ENCODE peak calls at places on chromosome 1, in four cellular contexts. One of them, this sample, is unnamed.

GRCh38 chr1:219113261-219113660 is 60.4 kb upstream of the LYPLAL1 start:
- DNase-seq in HepG2: no peak
- DNase-seq in GM12878: no peak
- DNase-seq in K562: no peak
- DNase-seq in this sample: no peak

GRCh38 chr1:53378061-53378460 is 50.2 kb upstream of the LRP8 start:
- DNase-seq in K562: no peak
- DNase-seq in HepG2: no peak
- DNase-seq in GM12878: no peak
- DNase-seq in this sample: no peak

GRCh38 chr1:66725885-66726665 is 26.2 kb upstream of the DYNLT5 start:
- DNase-seq in HepG2: peak
- DNase-seq in GM12878: peak
- DNase-seq in K562: peak
- DNase-seq in this sample: peak

GRCh38 chr1:200654660-200655059 is 15.0 kb downstream of the DDX59 start:
- DNase-seq in GM12878: no peak
- DNase-seq in K562: no peak
- DNase-seq in HepG2: no peak
- DNase-seq in this sample: no peak

GRCh38 chr1:14822493-14822892 is 224.0 kb downstream of the KAZN start:
- DNase-seq in GM12878: no peak
- DNase-seq in HepG2: no peak
- DNase-seq in K562: no peak
- DNase-seq in this sample: no peak

GRCh38 chr1:43414634-43415223 is 25.0 kb downstream of the SZT2 start:
- DNase-seq in K562: peak
- DNase-seq in HepG2: peak
- DNase-seq in GM12878: no peak
- DNase-seq in this sample: peak

GRCh38 chr1:224726783-224727182 is 110.7 kb downstream of the CNIH3 start:
- DNase-seq in GM12878: no peak
- DNase-seq in K562: no peak
- DNase-seq in HepG2: no peak
- DNase-seq in this sample: no peak

GRCh38 chr1:25989440-25989839 is 8.4 kb downstream of the PAFAH2 start:
- DNase-seq in HepG2: no peak
- DNase-seq in K562: no peak
- DNase-seq in GM12878: no peak
- DNase-seq in this sample: no peak

GRCh38 chr1:230091473-230092231 is 24.6 kb downstream of the GALNT2 start:
- DNase-seq in K562: no peak
- DNase-seq in GM12878: no peak
- DNase-seq in HepG2: no peak
- DNase-seq in this sample: no peak

GRCh38 chr1:52268372-52268771 is 97.6 kb downstream of the CC2D1B start:
- DNase-seq in HepG2: no peak
- DNase-seq in GM12878: no peak
- DNase-seq in K562: no peak
- DNase-seq in this sample: no peak

GRCh38 chr1:201911827-201912571 is 23.3 kb downstream of the SHISA4 start:
- DNase-seq in GM12878: no peak
- DNase-seq in K562: peak
- DNase-seq in HepG2: no peak
- DNase-seq in this sample: no peak

GRCh38 chr1:8908388-8909151 is 30.1 kb upstream of the ENO1 start:
- DNase-seq in GM12878: no peak
- DNase-seq in K562: no peak
- DNase-seq in HepG2: no peak
- DNase-seq in this sample: no peak

GRCh38 chr1:218763538-218763937 is 410.1 kb upstream of the LYPLAL1 start:
- DNase-seq in HepG2: no peak
- DNase-seq in GM12878: no peak
- DNase-seq in K562: no peak
- DNase-seq in this sample: no peak

GRCh38 chr1:5551274-5551966 is 440.8 kb downstream of the NPHP4 start:
- DNase-seq in K562: peak
- DNase-seq in HepG2: peak
- DNase-seq in GM12878: no peak
- DNase-seq in this sample: no peak

GRCh38 chr1:118859999-118860398 is 128.1 kb downstream of the TBX15 start:
- DNase-seq in K562: no peak
- DNase-seq in HepG2: peak
- DNase-seq in GM12878: no peak
- DNase-seq in this sample: no peak

GRCh38 chr1:53047737-53048344 is 14.2 kb upstream of the PODN start:
- DNase-seq in HepG2: peak
- DNase-seq in K562: no peak
- DNase-seq in GM12878: peak
- DNase-seq in this sample: no peak

GRCh38 chr1:32816676-32817158 is 441 bp downstream of the YARS1 start:
- DNase-seq in GM12878: no peak
- DNase-seq in HepG2: peak
- DNase-seq in K562: no peak
- DNase-seq in this sample: peak

GRCh38 chr1:13618483-13618882 is 34.9 kb downstream of the PDPN start:
- DNase-seq in HepG2: no peak
- DNase-seq in K562: no peak
- DNase-seq in GM12878: no peak
- DNase-seq in this sample: no peak

GRCh38 chr1:20190256-20190655 is 3.9 kb upstream of the PLA2G2C start:
- DNase-seq in HepG2: no peak
- DNase-seq in GM12878: no peak
- DNase-seq in K562: no peak
- DNase-seq in this sample: no peak

GRCh38 chr1:67414574-67414973 is 15.6 kb downstream of the SERBP1 start:
- DNase-seq in HepG2: no peak
- DNase-seq in K562: no peak
- DNase-seq in GM12878: no peak
- DNase-seq in this sample: no peak

GRCh38 chr1:220368352-220369265 is 96.4 kb upstream of the RAB3GAP2 start:
- DNase-seq in GM12878: no peak
- DNase-seq in HepG2: no peak
- DNase-seq in K562: no peak
- DNase-seq in this sample: no peak

GRCh38 chr1:44677201-44677520 is 2.6 kb downstream of the ARMH1 start:
- DNase-seq in HepG2: peak
- DNase-seq in K562: peak
- DNase-seq in GM12878: no peak
- DNase-seq in this sample: peak

GRCh38 chr1:94986783-94987182 is 59.9 kb upstream of the CNN3 start:
- DNase-seq in HepG2: no peak
- DNase-seq in GM12878: no peak
- DNase-seq in K562: no peak
- DNase-seq in this sample: no peak

GRCh38 chr1:64956733-64957441 is 9.5 kb downstream of the JAK1 start:
- DNase-seq in GM12878: peak
- DNase-seq in HepG2: no peak
- DNase-seq in K562: peak
- DNase-seq in this sample: no peak

GRCh38 chr1:60911980-60912692 is 170.2 kb upstream of the NFIA start:
- DNase-seq in HepG2: no peak
- DNase-seq in K562: no peak
- DNase-seq in GM12878: no peak
- DNase-seq in this sample: no peak

GRCh38 chr1:232377494-232377770 is 252.5 kb downstream of the SIPA1L2 start:
- DNase-seq in GM12878: no peak
- DNase-seq in K562: no peak
- DNase-seq in HepG2: peak
- DNase-seq in this sample: no peak

GRCh38 chr1:175409938-175410337 is 217.4 kb upstream of the KIAA0040 start:
- DNase-seq in GM12878: no peak
- DNase-seq in K562: peak
- DNase-seq in HepG2: no peak
- DNase-seq in this sample: no peak

GRCh38 chr1:26907071-26907922 is 6.5 kb downstream of the NR0B2 start:
- DNase-seq in HepG2: peak
- DNase-seq in K562: peak
- DNase-seq in GM12878: no peak
- DNase-seq in this sample: no peak

GRCh38 chr1:48036693-48037386 is 39.7 kb upstream of the TRABD2B start:
- DNase-seq in GM12878: no peak
- DNase-seq in HepG2: no peak
- DNase-seq in K562: no peak
- DNase-seq in this sample: no peak

GRCh38 chr1:48035371-48036141 is 38.4 kb upstream of the TRABD2B start:
- DNase-seq in GM12878: no peak
- DNase-seq in K562: no peak
- DNase-seq in HepG2: no peak
- DNase-seq in this sample: no peak

GRCh38 chr1:48038273-48038767 is 41.1 kb upstream of the TRABD2B start:
- DNase-seq in HepG2: no peak
- DNase-seq in GM12878: no peak
- DNase-seq in K562: no peak
- DNase-seq in this sample: no peak

GRCh38 chr1:48040122-48040521 is 42.9 kb upstream of the TRABD2B start:
- DNase-seq in K562: no peak
- DNase-seq in GM12878: no peak
- DNase-seq in HepG2: no peak
- DNase-seq in this sample: no peak

DNA sequence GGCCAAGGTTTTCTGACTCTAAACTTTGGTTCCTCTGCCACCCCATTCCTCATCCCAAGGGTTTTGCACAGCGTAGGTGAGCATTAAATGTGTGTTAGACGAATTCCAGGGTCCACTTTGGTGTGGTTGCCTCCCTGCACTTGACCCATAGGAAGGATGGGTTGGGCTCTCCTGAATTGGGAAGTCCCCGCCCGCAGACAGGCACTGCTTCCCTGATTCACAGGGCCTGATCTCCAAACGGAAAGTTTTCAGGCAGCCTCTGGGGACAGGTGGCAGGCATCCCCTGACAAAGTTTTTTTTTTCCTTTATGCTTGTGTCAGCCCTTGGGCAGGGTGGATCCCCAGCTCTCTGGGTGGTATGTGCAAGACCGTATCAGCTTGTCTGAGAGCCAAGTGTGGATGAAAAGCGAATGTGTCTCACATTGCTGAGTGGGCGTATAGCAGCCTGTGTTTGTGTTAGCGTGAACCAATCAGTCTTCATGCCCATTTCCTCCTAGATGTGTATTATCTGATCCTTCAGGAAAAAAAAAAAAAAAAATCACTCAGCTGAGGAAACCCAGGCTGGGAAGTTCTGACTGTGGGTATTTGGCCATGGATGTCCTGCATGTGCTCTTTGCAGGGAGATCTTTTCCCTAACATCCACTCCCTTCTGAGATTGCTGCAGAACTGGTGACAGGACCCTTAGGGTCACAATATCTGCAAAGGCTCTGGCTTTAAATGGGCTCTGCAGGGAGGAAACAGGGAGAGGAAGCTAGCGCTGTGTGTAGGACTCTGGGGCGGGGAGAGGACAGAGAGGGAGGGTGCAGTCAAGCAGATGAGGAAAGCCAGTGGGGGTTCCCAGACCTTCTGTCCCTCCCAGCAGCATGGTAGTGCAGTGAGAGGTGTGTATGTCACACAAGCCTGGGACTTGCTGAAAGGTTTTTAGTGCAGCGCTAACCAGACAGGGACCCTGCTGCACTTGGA is 42.2 kb upstream of the TRABD2B start:
- DNase-seq in HepG2: no peak
- DNase-seq in GM12878: no peak
- DNase-seq in K562: no peak
- DNase-seq in this sample: no peak
- TF ChIP-seq FOXM1 in HepG2: no peak
- TF ChIP-seq FOXM1 in GM12878: no peak
- TF ChIP-seq FOXM1 in K562: no peak
- TF ChIP-seq FOXM1 in this sample: no peak

DNA sequence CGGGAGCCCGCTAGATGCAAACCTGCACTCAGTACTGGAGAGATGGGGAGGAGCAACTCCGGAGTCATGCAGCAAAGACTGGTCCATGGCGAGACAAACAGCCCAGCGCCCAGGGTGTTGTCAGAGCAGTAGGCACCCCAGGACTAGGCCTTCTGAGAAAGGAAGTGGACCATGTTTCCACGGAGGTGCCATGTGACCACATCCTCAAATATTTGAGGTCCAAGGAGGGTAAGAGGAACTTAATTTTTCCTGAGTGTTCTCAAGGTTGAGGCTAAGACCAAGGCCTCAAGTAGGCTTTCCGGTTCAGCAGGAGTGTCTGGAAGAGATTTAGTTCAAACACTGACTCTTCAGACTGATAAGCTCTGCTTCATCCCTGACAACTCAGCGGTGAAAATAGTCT is 186.2 kb downstream of the RHOU start:
- DNase-seq in HepG2: no peak
- DNase-seq in K562: no peak
- DNase-seq in GM12878: no peak
- DNase-seq in this sample: no peak
- TF ChIP-seq SP1 in HepG2: no peak
- TF ChIP-seq SP1 in K562: no peak
- TF ChIP-seq SP1 in GM12878: no peak
- TF ChIP-seq SP1 in this sample: no peak

GRCh38 chr1:15988856-15989736 is 13.2 kb upstream of the ZBTB17 start:
- DNase-seq in GM12878: no peak
- DNase-seq in HepG2: no peak
- DNase-seq in K562: peak
- DNase-seq in this sample: no peak

GRCh38 chr1:15983275-15983674 is 7.4 kb upstream of the ZBTB17 start:
- DNase-seq in HepG2: no peak
- DNase-seq in GM12878: no peak
- DNase-seq in K562: no peak
- DNase-seq in this sample: no peak

GRCh38 chr1:15989776-15990175 is 13.9 kb upstream of the ZBTB17 start:
- DNase-seq in GM12878: no peak
- DNase-seq in K562: peak
- DNase-seq in HepG2: no peak
- DNase-seq in this sample: no peak

GRCh38 chr1:15981679-15982078 is 5.8 kb upstream of the ZBTB17 start:
- DNase-seq in HepG2: no peak
- DNase-seq in K562: no peak
- DNase-seq in GM12878: no peak
- DNase-seq in this sample: no peak

GRCh38 chr1:15985611-15986272 is 9.8 kb upstream of the ZBTB17 start:
- DNase-seq in GM12878: no peak
- DNase-seq in K562: peak
- DNase-seq in HepG2: peak
- DNase-seq in this sample: no peak
- TF ChIP-seq FOXM1 in GM12878: no peak
- TF ChIP-seq FOXM1 in K562: no peak
- TF ChIP-seq FOXM1 in HepG2: no peak
- TF ChIP-seq FOXM1 in this sample: no peak

GRCh38 chr1:78367700-78368099 is 123.1 kb upstream of the PTGFR start:
- DNase-seq in HepG2: no peak
- DNase-seq in K562: no peak
- DNase-seq in GM12878: no peak
- DNase-seq in this sample: no peak
- TF ChIP-seq SP1 in HepG2: no peak
- TF ChIP-seq SP1 in K562: no peak
- TF ChIP-seq SP1 in GM12878: no peak
- TF ChIP-seq SP1 in this sample: no peak

DNA sequence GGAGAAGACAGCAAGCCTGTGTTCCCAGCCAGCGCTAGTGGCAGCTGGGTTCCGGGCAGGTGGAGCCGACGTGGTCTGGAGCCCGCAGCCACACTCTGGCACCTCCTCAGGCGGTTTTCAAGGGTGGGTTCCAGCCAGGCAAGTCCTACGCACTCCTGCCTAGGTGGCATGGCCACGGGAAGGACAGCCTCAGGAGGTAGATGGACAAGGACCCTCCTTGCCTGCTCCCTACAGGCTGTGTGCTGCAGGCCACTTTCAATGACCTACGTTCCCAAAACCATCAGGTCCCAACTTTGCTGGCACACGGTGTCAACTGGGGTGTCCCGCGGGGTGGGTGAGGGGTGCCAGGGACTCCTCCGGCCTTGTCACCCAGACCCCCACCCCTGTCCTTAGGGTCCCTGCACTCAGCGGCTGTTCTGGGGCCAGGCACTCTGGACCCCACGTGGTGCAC is 6.7 kb upstream of the PTGER3 start:
- DNase-seq in K562: no peak
- DNase-seq in HepG2: no peak
- DNase-seq in GM12878: no peak
- DNase-seq in this sample: no peak
- TF ChIP-seq FOXM1 in K562: no peak
- TF ChIP-seq FOXM1 in HepG2: no peak
- TF ChIP-seq FOXM1 in GM12878: no peak
- TF ChIP-seq FOXM1 in this sample: no peak

This sample was measured in HEK293T.